ENCODE peak calls at places on chromosomes 2 and 18, in four cellular contexts. S is NCI-H1105, R is A172, Z is AG08396. V is an unnamed sample.

GRCh38 chr2:120559401-120559800 is 176.3 kb upstream of the GLI2 start:
- DNase-seq in Z (peak), S (no peak), R (peak), V (peak)

GRCh38 chr2:128362889-128363228 is 44.2 kb upstream of the HS6ST1 start:
- DNase-seq in Z (peak), S (no peak), R (peak), V (peak)

GRCh38 chr2:205683179-205683978 is 1.1 kb downstream of the NRP2 start:
- DNase-seq in Z (peak), R (no peak), S (no peak), V (peak)

GRCh38 chr2:31151501-31151900 is 13.3 kb upstream of the GALNT14 start:
- DNase-seq in S (no peak), Z (no peak), R (no peak), V (peak)

GRCh38 chr18:48800877-48801727 is 149.7 kb downstream of the SMAD7 start:
- DNase-seq in Z (peak), S (no peak), R (no peak), V (peak)

GRCh38 chr2:218400167-218400929 is 680 bp downstream of the CTDSP1 start:
- DNase-seq in Z (peak), R (no peak), S (no peak), V (peak)

GRCh38 chr2:220687231-220687843 is 884.8 kb downstream of the EPHA4 start:
- DNase-seq in S (peak), Z (peak), R (peak), V (peak)

GRCh38 chr18:41145526-41145925 is 809.5 kb upstream of the PIK3C3 start:
- DNase-seq in Z (no peak), R (no peak), S (no peak), V (no peak)

GRCh38 chr2:237365671-237366070 is 48.3 kb downstream of the COL6A3 start:
- DNase-seq in R (no peak), Z (no peak), S (no peak), V (no peak)

GRCh38 chr2:236628256-236628961 is 58.8 kb downstream of the ACKR3 start:
- DNase-seq in R (no peak), Z (no peak), S (no peak), V (no peak)

GRCh38 chr2:104056451-104056850 is 797.5 kb upstream of the POU3F3 start:
- DNase-seq in S (no peak), R (no peak), Z (no peak), V (no peak)

GRCh38 chr2:189370719-189371118 is 70.6 kb upstream of the WDR75 start:
- DNase-seq in R (no peak), Z (no peak), S (no peak), V (peak)

GRCh38 chr2:48356701-48357322 is 173.1 kb upstream of the STON1 start:
- DNase-seq in Z (no peak), S (no peak), R (no peak), V (peak)

GRCh38 chr2:131519466-131519865 is 8.2 kb upstream of the CCDC74A start:
- DNase-seq in R (no peak), S (no peak), Z (no peak), V (no peak)

GRCh38 chr2:142757111-142757510 is 120.4 kb upstream of the KYNU start:
- DNase-seq in R (no peak), Z (no peak), S (no peak), V (no peak)

GRCh38 chr18:53790817-53791216 is 433.7 kb downstream of the MBD2 start:
- DNase-seq in R (no peak), Z (no peak), S (no peak), V (no peak)

GRCh38 chr2:45170191-45170975 is 161.1 kb upstream of the SIX2 start:
- DNase-seq in S (no peak), Z (no peak), R (no peak), V (no peak)

GRCh38 chr18:57430166-57430958 is 4.8 kb upstream of the ONECUT2 start:
- DNase-seq in R (no peak), S (no peak), Z (no peak), V (no peak)

GRCh38 chr2:95270541-95271081 is 3.6 kb upstream of the PROM2 start:
- DNase-seq in S (no peak), Z (no peak), R (no peak), V (no peak)

GRCh38 chr2:168397629-168398028 is 58.4 kb upstream of the CERS6 start:
- DNase-seq in S (no peak), Z (no peak), R (no peak), V (no peak)

GRCh38 chr2:100981011-100981410 is 21.1 kb upstream of the RPL31 start:
- DNase-seq in R (no peak), Z (no peak), S (no peak), V (no peak)

V was measured in RPMI7951.